ENCODE peak calls at places on chromosomes 3 and 15, in four cellular contexts. Q is EL, I is thoracic aorta, M is aorta. E is an unnamed sample.

GRCh38 chr3:160331127-160331937 is 67.7 kb downstream of the IFT80 start:
- DNase-seq in Q (peak), M (no peak), I (no peak), E (peak)

GRCh38 chr15:33074942-33075341 is 119.6 kb downstream of the FMN1 start:
- DNase-seq in Q (no peak), M (no peak), I (no peak), E (peak)

GRCh38 chr3:83877909-83878308 is 1080.9 kb upstream of the CADM2 start:
- DNase-seq in I (no peak), M (no peak), Q (no peak), E (no peak)

GRCh38 chr15:60223161-60223560 is 174.6 kb downstream of the ANXA2 start:
- DNase-seq in I (no peak), Q (no peak), M (no peak), E (no peak)

GRCh38 chr3:62110801-62111200 is 262.5 kb downstream of the FEZF2 start:
- DNase-seq in I (no peak), Q (no peak), M (no peak), E (no peak)

GRCh38 chr3:115857518-115858136 is 234.3 kb downstream of the GAP43 start:
- DNase-seq in Q (no peak), I (no peak), M (no peak), E (peak)

GRCh38 chr3:184733971-184734608 is 22.2 kb upstream of the MAGEF1 start:
- DNase-seq in Q (no peak), I (no peak), M (no peak), E (no peak)

GRCh38 chr3:58585005-58585786 is 8.0 kb upstream of the FAM107A start:
- DNase-seq in M (peak), I (peak), Q (peak), E (peak)